ENCODE peak calls at places on chromosome 6, in four cellular contexts. C, I, D and L are unnamed samples.

GRCh38 chr6:23559587-23560343 is 566.2 kb upstream of the NRSN1 start:
- DNase-seq in D (peak; percentile 43), C (no peak), I (no peak), L (no peak)

GRCh38 chr6:156808287-156808686 is 31.1 kb downstream of the ARID1B start:
- DNase-seq in D (peak; percentile 35), I (no peak), C (no peak), L (no peak)

GRCh38 chr6:157721431-157722229 is 101.4 kb upstream of the SNX9 start:
- DNase-seq in C (no peak), D (peak; percentile 94), I (no peak), L (no peak)

GRCh38 chr6:106886922-106887797 is 87.4 kb downstream of the CD24 start:
- DNase-seq in C (no peak), I (no peak), D (peak; percentile 80), L (no peak)

GRCh38 chr6:33029297-33030184 is 20.1 kb upstream of the HLA-DOA start:
- DNase-seq in C (peak; percentile 64), I (no peak), D (no peak), L (peak; percentile 18)

GRCh38 chr6:108835218-108835850 is 12.9 kb upstream of the ARMC2 start:
- DNase-seq in D (peak; percentile 75), C (peak; percentile 77), I (peak; percentile 65), L (peak; percentile 35)

GRCh38 chr6:28724395-28724794 is 198.7 kb downstream of the GPX5 start:
- DNase-seq in D (no peak), C (no peak), I (no peak), L (no peak)

GRCh38 chr6:31651602-31652191 is 764 bp downstream of the BAG6 start:
- DNase-seq in I (no peak), D (peak; percentile 63), C (peak; percentile 67), L (peak; percentile 64)

GRCh38 chr6:99016355-99016754 is 68.6 kb upstream of the FBXL4 start:
- DNase-seq in D (no peak), I (no peak), C (no peak), L (no peak)

GRCh38 chr6:56953597-56954388 is 1.1 kb upstream of the BEND6 start:
- DNase-seq in C (peak; percentile 29), I (no peak), D (no peak), L (no peak)

GRCh38 chr6:6788394-6789020 is 200.0 kb downstream of the LY86 start:
- DNase-seq in D (peak; percentile 45), C (no peak), I (no peak), L (no peak)

GRCh38 chr6:136146130-136146529 is 104.0 kb downstream of the MTFR2 start:
- DNase-seq in C (no peak), I (no peak), D (no peak), L (no peak)

GRCh38 chr6:13873288-13874190 is 51.2 kb upstream of the RNF182 start:
- DNase-seq in I (peak; percentile 40), D (peak; percentile 99), C (peak; percentile 89), L (no peak)

GRCh38 chr6:43798688-43799444 is 28.9 kb downstream of the VEGFA start:
- DNase-seq in D (peak; percentile 37), C (peak; percentile 47), I (no peak), L (peak; percentile 16)

GRCh38 chr6:73942581-73942980 is 246.6 kb downstream of the CD109 start:
- DNase-seq in I (no peak), D (no peak), C (no peak), L (no peak)

GRCh38 chr6:37454420-37455125 is 21.6 kb downstream of the CMTR1 start:
- DNase-seq in I (no peak), D (no peak), C (no peak), L (no peak)